ENCODE peak calls at places on chromosomes 6 and 20, in five cellular contexts. One of them, this sample, is unnamed.

GRCh38 chr20:38590682-38591483 is 9.9 kb downstream of the ADIG start:
- DNase-seq in esophagus squamous epithelium: no peak
- DNase-seq in cardiac muscle cell: no peak
- DNase-seq in heart right ventricle: no peak
- DNase-seq in stomach: no peak
- DNase-seq in this sample: no peak

GRCh38 chr6:42453649-42454427 is 2.1 kb upstream of the TRERF1 start:
- DNase-seq in stomach: peak; percentile 54
- DNase-seq in heart right ventricle: peak; percentile 51
- DNase-seq in cardiac muscle cell: peak; percentile 82
- DNase-seq in esophagus squamous epithelium: no peak
- DNase-seq in this sample: peak; percentile 55

GRCh38 chr6:100176321-100176950 is 182.4 kb upstream of the MCHR2 start:
- DNase-seq in esophagus squamous epithelium: no peak
- DNase-seq in stomach: no peak
- DNase-seq in heart right ventricle: no peak
- DNase-seq in cardiac muscle cell: peak; percentile 26
- DNase-seq in this sample: no peak

GRCh38 chr6:45192556-45192955 is 135.6 kb upstream of the RUNX2 start:
- DNase-seq in cardiac muscle cell: no peak
- DNase-seq in esophagus squamous epithelium: no peak
- DNase-seq in stomach: no peak
- DNase-seq in heart right ventricle: no peak
- DNase-seq in this sample: no peak

GRCh38 chr6:109308018-109308492 is 74.2 kb downstream of the CD164 start:
- DNase-seq in cardiac muscle cell: no peak
- DNase-seq in stomach: peak; percentile 65
- DNase-seq in heart right ventricle: peak; percentile 51
- DNase-seq in esophagus squamous epithelium: no peak
- DNase-seq in this sample: no peak

GRCh38 chr6:33091957-33092356 is 16.2 kb downstream of the HLA-DPB1 start:
- DNase-seq in esophagus squamous epithelium: no peak
- DNase-seq in stomach: peak; percentile 69
- DNase-seq in heart right ventricle: no peak
- DNase-seq in cardiac muscle cell: peak; percentile 47
- DNase-seq in this sample: no peak

GRCh38 chr6:37618916-37619605 is 78.6 kb downstream of the MDGA1 start:
- DNase-seq in heart right ventricle: no peak
- DNase-seq in cardiac muscle cell: no peak
- DNase-seq in stomach: no peak
- DNase-seq in esophagus squamous epithelium: no peak
- DNase-seq in this sample: no peak

GRCh38 chr20:21968486-21968885 is 263.0 kb downstream of the PAX1 start:
- DNase-seq in heart right ventricle: no peak
- DNase-seq in cardiac muscle cell: no peak
- DNase-seq in esophagus squamous epithelium: no peak
- DNase-seq in stomach: no peak
- DNase-seq in this sample: no peak

GRCh38 chr6:37515712-37516075 is 16.0 kb upstream of the CCDC167 start:
- DNase-seq in esophagus squamous epithelium: no peak
- DNase-seq in stomach: no peak
- DNase-seq in heart right ventricle: no peak
- DNase-seq in cardiac muscle cell: no peak
- DNase-seq in this sample: no peak

GRCh38 chr6:111992851-111993250 is 61.1 kb upstream of the CCN6 start:
- DNase-seq in cardiac muscle cell: no peak
- DNase-seq in esophagus squamous epithelium: no peak
- DNase-seq in stomach: no peak
- DNase-seq in heart right ventricle: no peak
- DNase-seq in this sample: no peak

GRCh38 chr20:15556869-15557268 is 1016.4 kb downstream of the KIF16B start:
- DNase-seq in heart right ventricle: no peak
- DNase-seq in esophagus squamous epithelium: no peak
- DNase-seq in stomach: no peak
- DNase-seq in cardiac muscle cell: no peak
- DNase-seq in this sample: no peak

GRCh38 chr6:111988926-111989325 is 65.0 kb upstream of the CCN6 start:
- DNase-seq in heart right ventricle: no peak
- DNase-seq in stomach: no peak
- DNase-seq in cardiac muscle cell: no peak
- DNase-seq in esophagus squamous epithelium: no peak
- DNase-seq in this sample: no peak

GRCh38 chr6:39303425-39304153 is 10.6 kb downstream of the KCNK17 start:
- DNase-seq in stomach: no peak
- DNase-seq in esophagus squamous epithelium: no peak
- DNase-seq in heart right ventricle: no peak
- DNase-seq in cardiac muscle cell: no peak
- DNase-seq in this sample: no peak

GRCh38 chr20:14955396-14955795 is 618.0 kb upstream of the FLRT3 start:
- DNase-seq in esophagus squamous epithelium: no peak
- DNase-seq in stomach: no peak
- DNase-seq in heart right ventricle: no peak
- DNase-seq in cardiac muscle cell: no peak
- DNase-seq in this sample: no peak

GRCh38 chr6:24495516-24495847 is 713 bp downstream of the ALDH5A1 start:
- DNase-seq in stomach: peak; percentile 51
- DNase-seq in cardiac muscle cell: peak; percentile 57
- DNase-seq in esophagus squamous epithelium: no peak
- DNase-seq in heart right ventricle: peak; percentile 70
- DNase-seq in this sample: peak; percentile 49

GRCh38 chr6:50124572-50124971 is 74.8 kb upstream of the DEFB112 start:
- DNase-seq in cardiac muscle cell: no peak
- DNase-seq in heart right ventricle: no peak
- DNase-seq in stomach: no peak
- DNase-seq in esophagus squamous epithelium: no peak
- DNase-seq in this sample: no peak

GRCh38 chr6:12605888-12606345 is 110.7 kb upstream of the PHACTR1 start:
- DNase-seq in cardiac muscle cell: peak; percentile 76
- DNase-seq in stomach: peak; percentile 53
- DNase-seq in heart right ventricle: peak; percentile 59
- DNase-seq in esophagus squamous epithelium: no peak
- DNase-seq in this sample: peak; percentile 15

DNA sequence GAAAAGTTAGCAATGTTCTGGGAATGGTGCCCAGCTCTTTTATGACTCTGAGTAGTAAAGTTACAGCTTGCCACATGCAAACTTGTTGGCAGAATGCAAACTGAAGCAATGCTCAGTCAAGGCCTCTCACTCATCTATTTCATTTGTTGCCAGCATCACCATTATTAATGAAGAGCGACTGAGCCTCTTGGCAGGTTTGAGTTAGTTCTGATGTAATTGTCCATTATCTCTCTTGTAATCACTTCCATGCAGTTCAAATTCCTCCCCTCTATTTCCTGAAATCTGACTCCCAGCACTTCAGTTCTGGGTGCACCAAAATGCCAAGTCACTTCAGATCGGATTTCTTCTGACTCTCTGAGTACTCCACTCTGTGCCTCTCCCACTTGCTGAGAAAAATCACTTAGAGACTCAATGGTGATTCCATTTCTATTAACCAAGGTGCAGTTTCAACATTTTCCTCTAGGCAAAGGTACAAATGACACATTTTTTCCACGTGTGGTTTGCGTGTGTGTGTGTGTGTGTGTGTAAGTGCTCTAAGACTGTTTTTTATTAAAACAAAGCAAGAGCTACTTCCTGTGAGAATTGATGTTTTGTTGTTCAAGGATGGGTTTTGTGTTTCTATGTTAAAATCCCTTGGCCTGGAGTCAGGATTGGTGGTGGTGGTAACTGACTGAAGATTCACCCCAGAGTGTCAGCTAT is 154.2 kb upstream of the STMND1 start:
- DNase-seq in stomach: no peak
- DNase-seq in esophagus squamous epithelium: no peak
- DNase-seq in heart right ventricle: no peak
- DNase-seq in cardiac muscle cell: peak; percentile 72
- DNase-seq in this sample: no peak
- H3K4me3 ChIP-seq in stomach: no peak overlapping the region
- H3K4me3 ChIP-seq in esophagus squamous epithelium: no peak overlapping the region
- H3K4me3 ChIP-seq in heart right ventricle: no peak overlapping the region
- H3K4me3 ChIP-seq in cardiac muscle cell: no peak overlapping the region
- H3K4me3 ChIP-seq in this sample: no peak overlapping the region

DNA sequence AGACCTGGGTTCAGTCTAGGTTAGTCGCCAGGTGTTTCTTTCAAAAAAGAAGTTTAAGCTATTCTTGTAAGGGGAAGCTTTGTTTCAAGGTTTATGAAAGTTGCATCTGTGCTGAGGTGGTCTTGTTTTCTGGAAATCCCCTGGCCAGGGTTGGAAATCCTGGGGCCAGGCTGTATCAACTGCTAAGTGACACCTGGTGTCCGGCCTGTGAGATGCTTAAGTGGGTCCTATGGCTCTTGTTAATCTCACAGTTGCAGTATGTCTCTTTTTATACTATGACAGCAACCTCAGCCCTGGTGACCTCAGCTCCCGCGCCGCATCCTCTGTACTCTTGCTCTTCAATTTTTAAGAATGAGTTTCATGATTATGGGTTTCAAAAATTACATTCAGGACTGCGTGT is 72.0 kb downstream of the CHMP4B start:
- DNase-seq in esophagus squamous epithelium: no peak
- DNase-seq in stomach: no peak
- DNase-seq in heart right ventricle: no peak
- DNase-seq in cardiac muscle cell: no peak
- DNase-seq in this sample: no peak
- TF ChIP-seq CTCF in esophagus squamous epithelium: no peak
- TF ChIP-seq CTCF in stomach: no peak
- TF ChIP-seq CTCF in heart right ventricle: no peak
- TF ChIP-seq CTCF in cardiac muscle cell: no peak
- TF ChIP-seq CTCF in this sample: no peak

DNA sequence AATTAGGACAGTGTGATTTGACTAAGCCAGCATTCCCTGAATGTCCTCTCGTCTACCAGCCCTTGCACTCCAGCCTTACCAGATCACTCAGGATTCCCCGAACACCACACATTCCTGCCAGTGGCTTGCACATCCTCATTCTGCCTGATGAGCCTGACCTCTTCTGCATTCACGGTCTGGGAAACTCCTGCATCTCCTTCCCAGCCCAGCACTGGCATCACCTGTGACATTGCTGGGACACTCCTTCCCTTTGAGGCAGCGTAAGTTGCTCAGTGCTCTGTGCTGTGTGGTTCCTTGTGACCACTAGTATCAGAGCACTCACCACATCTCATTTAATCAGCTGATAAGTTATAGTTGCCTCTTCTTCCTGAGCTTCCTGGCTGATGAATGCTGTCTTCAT is 17.3 kb downstream of the NCOA7 start:
- DNase-seq in cardiac muscle cell: no peak
- DNase-seq in stomach: no peak
- DNase-seq in esophagus squamous epithelium: no peak
- DNase-seq in heart right ventricle: no peak
- DNase-seq in this sample: no peak
- H3K4me1 ChIP-seq in cardiac muscle cell: no peaks in the 10 kb centered on the region
- H3K4me1 ChIP-seq in stomach: peaks cover 22% of the 10 kb centered on the region
- H3K4me1 ChIP-seq in esophagus squamous epithelium: peaks cover 21% of the 10 kb centered on the region
- H3K4me1 ChIP-seq in heart right ventricle: peaks cover 33% of the 10 kb centered on the region
- H3K4me1 ChIP-seq in this sample: peaks cover 28% of the 10 kb centered on the region

GRCh38 chr6:138291036-138291848 is 73.0 kb upstream of the PBOV1 start:
- DNase-seq in stomach: no peak
- DNase-seq in cardiac muscle cell: no peak
- DNase-seq in heart right ventricle: no peak
- DNase-seq in esophagus squamous epithelium: no peak
- DNase-seq in this sample: no peak
- H3K4me3 ChIP-seq in stomach: no peak overlapping the region
- H3K4me3 ChIP-seq in cardiac muscle cell: no peak overlapping the region
- H3K4me3 ChIP-seq in heart right ventricle: no peak overlapping the region
- H3K4me3 ChIP-seq in esophagus squamous epithelium: no peak overlapping the region
- H3K4me3 ChIP-seq in this sample: no peak overlapping the region

DNA sequence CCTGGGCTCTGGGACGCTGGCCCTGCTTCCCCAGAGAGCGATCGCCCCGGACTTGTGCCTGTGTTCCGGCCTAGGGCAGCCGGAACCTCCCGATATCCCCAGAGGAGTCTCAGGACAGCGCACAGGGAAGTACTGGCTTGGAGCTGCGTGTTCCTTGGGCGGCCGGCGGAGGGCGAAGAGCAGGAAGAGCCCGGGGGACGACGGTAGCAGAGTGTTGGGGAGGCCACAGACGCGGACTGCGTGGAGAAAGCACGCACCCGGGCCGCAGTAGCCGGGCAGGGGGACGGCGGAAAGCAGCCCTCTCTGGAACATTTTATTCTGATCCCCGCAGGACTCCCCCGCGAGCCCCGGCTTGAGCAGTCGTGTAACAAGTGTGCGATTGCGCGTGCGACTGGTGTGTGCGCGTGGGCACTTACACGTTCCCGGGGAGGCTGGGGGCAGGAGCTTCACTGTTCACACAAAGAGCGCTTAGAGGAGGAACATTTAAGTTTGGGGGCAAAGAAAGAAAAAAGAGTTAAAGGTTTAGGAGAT is 36.1 kb downstream of the NCR2 start:
- DNase-seq in esophagus squamous epithelium: no peak
- DNase-seq in stomach: peak; percentile 70
- DNase-seq in cardiac muscle cell: peak; percentile 78
- DNase-seq in heart right ventricle: peak; percentile 50
- DNase-seq in this sample: peak; percentile 39
- TF ChIP-seq CTCF in esophagus squamous epithelium: peak; percentile 29
- TF ChIP-seq CTCF in stomach: peak; percentile 22
- TF ChIP-seq CTCF in cardiac muscle cell: peak; percentile 47
- TF ChIP-seq CTCF in heart right ventricle: peak; percentile 30
- TF ChIP-seq CTCF in this sample: peak; percentile 52